ENCODE peak calls at places on chromosomes 13 and 19, in eight cellular contexts. A is OCI-LY7, W is left lung, R is hepatocyte, S is prostate gland, E is gastrocnemius medialis, Z is uterus, D is AG04450. C is an unnamed sample.

GRCh38 chr19:43618921-43619261 is 538 bp downstream of the ZNF428 start:
- DNase-seq in A (peak; percentile 80), W (no peak), R (peak; percentile 65), S (no peak), E (no peak), Z (no peak), D (no peak), C (no peak)

GRCh38 chr13:47085346-47085745 is 188.5 kb upstream of the HTR2A start:
- DNase-seq in A (no peak), W (no peak), R (no peak), S (no peak), E (no peak), Z (no peak), D (no peak), C (no peak)

GRCh38 chr13:111411186-111411858 is 90.9 kb downstream of the TEX29 start:
- DNase-seq in A (no peak), W (peak; percentile 71), R (no peak), S (no peak), E (no peak), Z (no peak), D (no peak), C (no peak)

GRCh38 chr13:113596321-113597200 is 12.0 kb downstream of the TFDP1 start:
- DNase-seq in A (no peak), W (peak; percentile 70), R (no peak), S (no peak), E (no peak), Z (peak; percentile 4), D (no peak), C (peak; percentile 28)

GRCh38 chr19:30626567-30626966 is 254.4 kb downstream of the ZNF536 start:
- DNase-seq in A (no peak), W (peak; percentile 65), R (no peak), S (no peak), E (no peak), Z (no peak), D (no peak), C (no peak)

GRCh38 chr19:43673702-43674629 is 4.0 kb upstream of the PLAUR start:
- DNase-seq in A (no peak), W (no peak), R (no peak), S (no peak), E (no peak), Z (no peak), D (no peak), C (no peak)

GRCh38 chr19:3578390-3578789 is 5.6 kb downstream of the HMG20B start:
- DNase-seq in A (no peak), W (no peak), R (no peak), S (no peak), E (no peak), Z (no peak), D (no peak), C (no peak)

GRCh38 chr13:21050288-21051197 is 10.8 kb downstream of the LATS2 start:
- DNase-seq in A (no peak), W (no peak), R (no peak), S (no peak), E (no peak), Z (no peak), D (no peak), C (no peak)

GRCh38 chr19:51294977-51295375 is 16.5 kb upstream of the IGLON5 start:
- DNase-seq in A (no peak), W (no peak), R (no peak), S (no peak), E (no peak), Z (no peak), D (no peak), C (no peak)

GRCh38 chr19:51292971-51293370 is 18.5 kb upstream of the IGLON5 start:
- DNase-seq in A (no peak), W (no peak), R (no peak), S (no peak), E (no peak), Z (no peak), D (no peak), C (no peak)

GRCh38 chr19:51295382-51296126 is 15.9 kb upstream of the IGLON5 start:
- DNase-seq in A (no peak), W (peak; percentile 63), R (no peak), S (no peak), E (no peak), Z (no peak), D (no peak), C (no peak)

GRCh38 chr19:51294211-51294976 is 17.1 kb upstream of the IGLON5 start:
- DNase-seq in A (no peak), W (no peak), R (no peak), S (no peak), E (no peak), Z (no peak), D (no peak), C (no peak)

GRCh38 chr19:51293571-51294210 is 17.8 kb upstream of the IGLON5 start:
- DNase-seq in A (no peak), W (no peak), R (no peak), S (no peak), E (no peak), Z (no peak), D (no peak), C (no peak)
- H3K27ac ChIP-seq in A (no peak overlapping the region), W (no peak overlapping the region), R (no peak overlapping the region), S (no peak overlapping the region), E (no peak overlapping the region), Z (no peak overlapping the region), D (no peak overlapping the region), C (peak overlapping the region; percentile 64)

GRCh38 chr19:18253716-18254115 is 20.5 kb downstream of the IQCN start:
- DNase-seq in A (peak; percentile 57), W (no peak), R (no peak), S (no peak), E (no peak), Z (no peak), D (no peak), C (no peak)

GRCh38 chr19:18253130-18253529 is 21.1 kb downstream of the IQCN start:
- DNase-seq in A (no peak), W (no peak), R (no peak), S (no peak), E (no peak), Z (no peak), D (no peak), C (no peak)

GRCh38 chr19:18254546-18255500 is 19.4 kb downstream of the IQCN start:
- DNase-seq in A (peak; percentile 82), W (peak; percentile 79), R (no peak), S (no peak), E (no peak), Z (no peak), D (no peak), C (no peak)

GRCh38 chr19:18259848-18260247 is 14.4 kb downstream of the IQCN start:
- DNase-seq in A (no peak), W (no peak), R (no peak), S (no peak), E (no peak), Z (no peak), D (no peak), C (no peak)

DNA sequence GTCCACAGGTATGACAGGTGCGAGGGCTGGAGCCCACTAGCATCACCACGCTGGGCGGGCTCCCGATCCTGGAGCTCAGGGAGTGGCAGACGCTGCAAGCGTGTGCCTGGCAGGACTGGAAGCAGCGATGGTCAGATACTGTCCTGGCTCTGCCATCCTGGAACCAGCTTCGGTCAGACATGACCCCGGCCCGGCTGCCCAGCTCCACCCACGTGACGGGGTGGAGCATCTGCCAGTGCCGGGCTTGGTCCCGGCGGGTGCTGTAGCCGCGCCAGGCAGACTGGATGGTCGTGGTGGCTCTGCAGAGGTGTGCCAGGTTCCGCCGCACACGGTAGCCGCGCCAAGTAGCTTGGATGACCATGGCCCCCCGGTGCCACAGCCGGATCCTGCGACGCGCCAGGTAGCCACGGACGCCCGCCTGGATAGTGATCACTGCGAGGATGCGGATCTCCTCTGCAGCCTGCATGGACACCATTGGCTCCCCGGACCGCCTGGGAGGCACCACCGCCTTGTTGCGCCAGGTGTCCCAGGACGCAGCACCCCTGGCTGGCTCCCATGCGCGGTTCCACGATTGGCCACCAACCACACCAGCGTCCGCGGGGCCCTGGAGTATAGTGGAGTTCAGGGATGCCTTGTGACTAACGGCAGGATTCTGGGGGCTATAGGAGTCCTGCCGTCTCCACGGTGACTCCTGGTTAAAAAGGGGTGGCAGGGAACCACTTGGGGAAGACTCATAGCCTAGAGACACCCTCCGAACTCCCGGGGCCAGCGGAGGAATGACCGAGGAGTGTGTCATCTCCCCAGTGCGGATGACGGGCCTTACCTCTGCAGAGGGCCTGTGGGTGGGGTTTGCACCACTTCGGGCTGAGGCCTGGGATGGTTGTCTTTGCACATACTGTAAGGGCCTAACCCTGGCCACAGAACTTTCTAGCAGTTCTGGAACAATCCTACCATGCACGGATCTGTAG is 16.5 kb downstream of the IQCN start:
- DNase-seq in A (no peak), W (peak; percentile 73), R (peak; percentile 4), S (no peak), E (no peak), Z (no peak), D (no peak), C (no peak)
- TF ChIP-seq CTCF in A (no peak), W (no peak), R (no peak), S (no peak), E (no peak), Z (no peak), D (no peak), C (no peak)

GRCh38 chr19:58492265-58492664 is 16.1 kb downstream of the ZNF446 start:
- DNase-seq in A (no peak), W (peak; percentile 34), R (no peak), S (no peak), E (no peak), Z (no peak), D (no peak), C (no peak)

GRCh38 chr19:58498316-58499020 is 13.3 kb downstream of the SLC27A5 start:
- DNase-seq in A (no peak), W (peak; percentile 35), R (peak; percentile 5), S (no peak), E (no peak), Z (peak; percentile 49), D (no peak), C (no peak)

GRCh38 chr19:58499021-58499927 is 12.5 kb downstream of the SLC27A5 start:
- DNase-seq in A (peak; percentile 98), W (peak; percentile 98), R (peak; percentile 100), S (peak; percentile 99), E (peak; percentile 100), Z (peak; percentile 100), D (peak; percentile 96), C (peak; percentile 100)

GRCh38 chr19:58500242-58500641 is 11.6 kb downstream of the SLC27A5 start:
- DNase-seq in A (no peak), W (no peak), R (no peak), S (no peak), E (no peak), Z (no peak), D (no peak), C (no peak)

GRCh38 chr19:58497634-58498170 is 14.1 kb downstream of the SLC27A5 start:
- DNase-seq in A (no peak), W (peak; percentile 43), R (no peak), S (no peak), E (no peak), Z (no peak), D (no peak), C (no peak)
- H3K27ac ChIP-seq in A (no peak overlapping the region), W (no peak overlapping the region), R (no peak overlapping the region), S (no peak overlapping the region), E (no peak overlapping the region), Z (no peak overlapping the region), D (no peak overlapping the region), C (peak overlapping the region; percentile 92)

GRCh38 chr19:12638611-12639182 is 27.8 kb downstream of the MAN2B1 start:
- DNase-seq in A (no peak), W (peak; percentile 55), R (no peak), S (no peak), E (no peak), Z (no peak), D (no peak), C (no peak)

GRCh38 chr19:12642506-12642905 is 24.0 kb downstream of the MAN2B1 start:
- DNase-seq in A (no peak), W (peak; percentile 72), R (no peak), S (no peak), E (no peak), Z (no peak), D (no peak), C (no peak)

GRCh38 chr19:12641456-12641855 is 25.1 kb downstream of the MAN2B1 start:
- DNase-seq in A (no peak), W (peak; percentile 13), R (no peak), S (no peak), E (no peak), Z (no peak), D (no peak), C (no peak)

GRCh38 chr19:12639901-12640613 is 26.5 kb downstream of the MAN2B1 start:
- DNase-seq in A (peak; percentile 83), W (peak; percentile 94), R (peak; percentile 87), S (peak; percentile 63), E (peak; percentile 63), Z (peak; percentile 72), D (peak; percentile 24), C (peak; percentile 82)

GRCh38 chr19:12636631-12637030 is 25.9 kb downstream of the ZNF791 start:
- DNase-seq in A (no peak), W (peak; percentile 31), R (no peak), S (no peak), E (no peak), Z (no peak), D (no peak), C (no peak)
- TF ChIP-seq CTCF in A (no peak), W (no peak), R (no peak), S (no peak), E (no peak), Z (no peak), D (no peak), C (no peak)

C was measured in dorsolateral prefrontal cortex.